ENCODE peak calls at places on chromosomes 12 and 14, in six cellular contexts. P is H9, K is Karpas-422, V is IMR-90, F is mammary epithelial cell, S is GM23248. U is an unnamed sample.
A peak's percentile ranks its signal among the peaks of the same experiment; 100 is the strongest.

GRCh38 chr14:91918159-91918883 is 29.2 kb downstream of the FBLN5 start:
- DNase-seq in K (no peak), S (no peak), V (no peak), P (no peak), F (no peak), U (no peak)

GRCh38 chr14:38207830-38208815 is at the start of gene SSTR1:
- DNase-seq in K (no peak), F (no peak), S (peak; percentile 56), V (no peak), P (peak; percentile 64), U (peak; percentile 84)

GRCh38 chr14:88825078-88825458 is 617 bp downstream of the TTC8 start:
- DNase-seq in V (peak; percentile 23), S (peak; percentile 63), F (no peak), P (no peak), K (no peak), U (no peak)

GRCh38 chr14:90658541-90658967 is 157.7 kb downstream of the TTC7B start:
- DNase-seq in P (no peak), K (no peak), S (peak; percentile 60), F (peak; percentile 95), V (peak; percentile 85), U (no peak)

GRCh38 chr14:93952829-93953228 is 23.5 kb downstream of the ASB2 start:
- DNase-seq in P (no peak), V (no peak), F (no peak), S (no peak), K (no peak), U (no peak)

GRCh38 chr12:89781961-89782360 is 73.3 kb upstream of the ATP2B1 start:
- DNase-seq in S (no peak), F (no peak), K (no peak), V (peak; percentile 49), P (no peak), U (no peak)

GRCh38 chr12:106841471-106842302 is 67.2 kb downstream of the RIC8B start:
- DNase-seq in P (no peak), F (peak; percentile 17), S (peak; percentile 69), K (peak; percentile 76), V (peak; percentile 45), U (peak; percentile 61)

GRCh38 chr14:79246200-79246599 is 965.1 kb downstream of the DIO2 start:
- DNase-seq in S (no peak), V (no peak), K (no peak), F (no peak), P (no peak), U (no peak)

GRCh38 chr14:65095633-65096205 is 6.6 kb downstream of the MAX start:
- DNase-seq in F (no peak), S (peak; percentile 73), V (peak; percentile 74), K (no peak), P (no peak), U (peak; percentile 53)

GRCh38 chr12:6952121-6952859 is 1.1 kb downstream of the PTPN6 start:
- DNase-seq in V (no peak), F (no peak), P (no peak), S (no peak), K (peak; percentile 70), U (no peak)

GRCh38 chr12:50353869-50354593 is 42.4 kb downstream of the FAM186A start:
- DNase-seq in F (no peak), P (no peak), S (no peak), K (peak; percentile 32), V (peak; percentile 34), U (no peak)

GRCh38 chr12:97650242-97650641 is 187.6 kb downstream of the RMST start:
- DNase-seq in F (peak; percentile 72), P (no peak), V (no peak), K (no peak), S (no peak), U (peak; percentile 11)

GRCh38 chr14:72318648-72319047 is 386.4 kb downstream of the RGS6 start:
- DNase-seq in F (no peak), S (no peak), P (no peak), K (no peak), V (no peak), U (no peak)

GRCh38 chr12:112810235-112810917 is 18.8 kb downstream of the RPH3A start:
- DNase-seq in V (no peak), K (no peak), F (no peak), P (no peak), S (no peak), U (no peak)

GRCh38 chr14:47044841-47045240 is 393.3 kb upstream of the RPL10L start:
- DNase-seq in S (no peak), V (no peak), K (no peak), P (peak; percentile 70), F (no peak), U (peak; percentile 35)

GRCh38 chr14:102754370-102755262 is 22.6 kb upstream of the TRAF3 start:
- DNase-seq in F (no peak), V (no peak), K (no peak), S (no peak), P (no peak), U (no peak)

GRCh38 chr12:45978108-45978507 is 12.3 kb downstream of the SCAF11 start:
- DNase-seq in S (no peak), P (no peak), F (no peak), K (no peak), V (no peak), U (no peak)
- H4K20me1 ChIP-seq in S (peaks cover 58% of the 10 kb centered on the region), P (no peaks in the 10 kb centered on the region), F (peaks cover 3% of the 10 kb centered on the region), K (peaks cover 46% of the 10 kb centered on the region), V (peaks cover 75% of the 10 kb centered on the region), U (peaks cover 85% of the 10 kb centered on the region)

DNA sequence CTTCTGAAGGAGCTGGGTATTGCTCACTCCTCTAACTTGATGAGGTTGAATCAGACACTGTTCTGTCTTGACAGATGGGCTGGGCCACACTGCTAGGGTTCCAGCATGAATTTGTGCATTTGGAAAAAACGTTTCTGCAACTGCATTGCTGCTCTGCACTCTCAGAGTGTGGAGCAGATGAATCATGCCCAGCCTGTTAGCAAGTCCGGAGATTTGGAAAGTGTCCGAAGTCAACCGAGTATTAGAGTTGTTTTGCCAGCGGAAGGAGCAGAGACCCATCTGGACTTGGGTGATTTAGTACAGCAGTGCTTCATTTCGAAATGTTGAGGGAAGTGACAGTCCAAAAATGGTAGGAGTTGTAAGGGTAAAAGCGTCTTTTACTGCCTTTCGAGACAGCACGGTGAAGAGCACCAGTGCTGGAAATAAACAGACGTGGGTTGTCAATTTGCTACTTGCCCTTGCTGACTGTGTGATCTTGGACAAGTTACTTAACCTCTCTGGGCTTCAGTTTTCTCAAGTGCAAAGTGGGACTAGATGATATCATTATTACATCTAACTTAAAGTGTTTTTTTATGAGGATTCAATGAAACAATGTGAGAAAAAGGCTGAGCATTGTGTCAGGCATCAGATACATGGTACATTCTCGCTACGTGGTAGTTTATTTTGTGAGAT is 139.5 kb downstream of the CHST11 start:
- DNase-seq in F (no peak), S (peak; percentile 96), K (no peak), V (peak; percentile 86), P (no peak), U (peak; percentile 42)
- H4K20me1 ChIP-seq in F (no peaks in the 10 kb centered on the region), S (no peaks in the 10 kb centered on the region), K (no peaks in the 10 kb centered on the region), V (no peaks in the 10 kb centered on the region), P (no peaks in the 10 kb centered on the region), U (no peaks in the 10 kb centered on the region)

GRCh38 chr12:3225796-3226180 is 148.6 kb downstream of the TSPAN9 start:
- DNase-seq in S (no peak), F (no peak), V (peak; percentile 67), P (no peak), K (no peak), U (no peak)

GRCh38 chr12:3225154-3225795 is 148.1 kb downstream of the TSPAN9 start:
- DNase-seq in S (peak; percentile 42), F (no peak), V (peak; percentile 92), P (no peak), K (no peak), U (no peak)

GRCh38 chr12:3228587-3228986 is 151.4 kb downstream of the TSPAN9 start:
- DNase-seq in V (no peak), P (no peak), K (no peak), S (no peak), F (no peak), U (no peak)

GRCh38 chr12:3226285-3226684 is 149.1 kb downstream of the TSPAN9 start:
- DNase-seq in V (no peak), P (no peak), K (no peak), F (no peak), S (no peak), U (no peak)

DNA sequence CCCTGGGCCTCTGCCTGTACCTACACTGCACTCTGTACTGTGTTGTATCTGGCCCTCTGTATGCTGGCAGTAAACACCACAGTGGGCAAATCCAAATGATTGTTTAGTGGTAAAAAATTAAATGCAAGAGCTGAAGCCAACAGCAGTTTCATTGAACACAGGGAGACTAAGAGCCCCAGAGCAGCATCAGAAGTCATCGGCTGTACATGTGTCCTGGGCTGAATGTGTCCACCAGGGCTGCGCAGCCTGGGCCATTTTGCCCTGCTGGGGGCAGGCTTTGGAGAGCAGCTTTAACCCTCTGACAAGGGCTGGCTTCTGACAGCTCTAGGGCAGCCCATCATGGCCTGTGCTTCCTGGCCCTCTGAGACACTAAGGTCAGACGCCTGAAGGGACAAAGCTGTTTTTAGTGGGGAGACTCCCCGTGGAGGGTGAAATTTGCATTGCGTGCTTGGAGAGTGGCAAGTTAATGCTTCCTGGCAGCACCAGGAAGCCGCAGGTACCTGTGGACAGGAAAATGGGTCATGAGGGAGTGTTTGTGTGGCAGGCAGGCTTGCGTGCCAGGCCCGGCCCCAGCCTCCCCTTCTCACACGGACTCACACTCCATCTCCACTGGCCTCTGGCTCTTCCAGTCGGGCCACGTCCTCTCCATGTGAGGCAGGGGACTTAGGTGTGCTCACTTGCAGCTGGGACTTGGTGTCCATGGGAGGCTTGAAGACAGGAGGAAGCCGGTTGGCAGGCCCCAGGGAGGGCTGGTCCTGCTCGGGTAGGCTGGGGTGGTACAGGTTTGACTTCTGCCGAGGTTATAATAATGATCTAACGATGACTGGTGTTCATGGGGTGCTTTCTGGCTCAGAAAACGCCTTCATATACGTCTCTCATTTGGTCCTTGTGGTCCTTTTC is 150.1 kb downstream of the TSPAN9 start:
- DNase-seq in P (peak; percentile 67), S (no peak), F (no peak), K (no peak), V (no peak), U (no peak)
- H4K20me1 ChIP-seq in P (no peaks in the 10 kb centered on the region), S (no peaks in the 10 kb centered on the region), F (no peaks in the 10 kb centered on the region), K (no peaks in the 10 kb centered on the region), V (peaks cover 3% of the 10 kb centered on the region), U (no peaks in the 10 kb centered on the region)

GRCh38 chr12:124385219-124385969 is 90.5 kb downstream of the RFLNA start:
- DNase-seq in P (no peak), S (peak; percentile 92), F (peak; percentile 60), K (no peak), V (peak; percentile 85), U (peak; percentile 51)

GRCh38 chr12:124381454-124382207 is 86.7 kb downstream of the RFLNA start:
- DNase-seq in K (no peak), S (peak; percentile 90), F (peak; percentile 44), P (no peak), V (peak; percentile 59), U (peak; percentile 47)

GRCh38 chr12:124380793-124381453 is 86.0 kb downstream of the RFLNA start:
- DNase-seq in P (no peak), K (no peak), S (no peak), V (no peak), F (no peak), U (no peak)

GRCh38 chr12:124384299-124384894 is 89.5 kb downstream of the RFLNA start:
- DNase-seq in S (no peak), K (no peak), V (no peak), F (no peak), P (no peak), U (no peak)

GRCh38 chr12:124383028-124383427 is 88.1 kb downstream of the RFLNA start:
- DNase-seq in P (no peak), F (no peak), S (no peak), K (no peak), V (no peak), U (no peak)
- H4K20me1 ChIP-seq in P (no peaks in the 10 kb centered on the region), F (no peaks in the 10 kb centered on the region), S (no peaks in the 10 kb centered on the region), K (no peaks in the 10 kb centered on the region), V (peaks cover 68% of the 10 kb centered on the region), U (peaks cover 23% of the 10 kb centered on the region)